ENCODE peak calls at places on chromosomes 2 and 18, in four cellular contexts. W is H1, T is stomach, D is IMR-90. Y is an unnamed sample. For H3K27me3, the result is how much of the 10 kb centered on the place peaks cover.

GRCh38 chr2:20501974-20502373 is 55.1 kb downstream of the RHOB start:
- DNase-seq in W (no peak), T (no peak), D (peak), Y (peak)

GRCh38 chr2:62577994-62578836 is 72.2 kb upstream of the TMEM17 start:
- DNase-seq in W (no peak), T (no peak), D (peak), Y (peak)

GRCh38 chr18:1252936-1253335 is 348.3 kb downstream of the ADCYAP1 start:
- DNase-seq in W (no peak), T (no peak), D (no peak), Y (no peak)

GRCh38 chr2:175004730-175004979 is 526 bp downstream of the CHN1 start:
- DNase-seq in W (no peak), T (no peak), D (no peak), Y (no peak)

GRCh38 chr2:204505946-204506345 is 39.3 kb upstream of the PARD3B start:
- DNase-seq in W (no peak), T (no peak), D (peak), Y (peak)

GRCh38 chr2:62783679-62784078 is 78.2 kb downstream of the EHBP1 start:
- DNase-seq in W (no peak), T (no peak), D (no peak), Y (no peak)

GRCh38 chr2:69969991-69970390 is 8.6 kb upstream of the ASPRV1 start:
- DNase-seq in W (no peak), T (no peak), D (no peak), Y (no peak)

GRCh38 chr2:143528021-143528420 is 398.8 kb downstream of the ARHGAP15 start:
- DNase-seq in W (no peak), T (no peak), D (no peak), Y (no peak)

GRCh38 chr2:237627463-237628321 is at the start of gene LRRFIP1:
- DNase-seq in W (peak), T (peak), D (no peak), Y (no peak)

GRCh38 chr18:48296581-48296980 is 112.6 kb downstream of the ZBTB7C start:
- DNase-seq in W (no peak), T (no peak), D (no peak), Y (no peak)

GRCh38 chr2:133837441-133838090 is 269.3 kb upstream of the NCKAP5 start:
- DNase-seq in W (no peak), T (no peak), D (peak), Y (no peak)

GRCh38 chr18:66523219-66523991 is 80.5 kb downstream of the CDH19 start:
- DNase-seq in W (no peak), T (no peak), D (no peak), Y (no peak)

GRCh38 chr2:140063356-140063755 is 1283.2 kb upstream of the NXPH2 start:
- DNase-seq in W (no peak), T (no peak), D (no peak), Y (no peak)

GRCh38 chr2:190636362-190636761 is 12.5 kb upstream of the NAB1 start:
- DNase-seq in W (no peak), T (no peak), D (peak), Y (no peak)

GRCh38 chr2:61759718-61760117 is 94.1 kb downstream of the FAM161A start:
- DNase-seq in W (no peak), T (no peak), D (peak), Y (peak)

GRCh38 chr2:167844714-167845530 is 402.5 kb downstream of the STK39 start:
- DNase-seq in W (peak), T (no peak), D (no peak), Y (no peak)

GRCh38 chr2:126657636-126658315 is 1.8 kb downstream of the GYPC start:
- DNase-seq in W (peak), T (peak), D (peak), Y (peak)

GRCh38 chr2:43542285-43542933 is 53.4 kb downstream of the THADA start:
- DNase-seq in W (no peak), T (no peak), D (peak), Y (no peak)

GRCh38 chr18:43442571-43442970 is 165.3 kb upstream of the SYT4 start:
- DNase-seq in W (no peak), T (no peak), D (no peak), Y (no peak)

GRCh38 chr2:25305809-25306208 is 35.9 kb downstream of the DNMT3A start:
- DNase-seq in W (no peak), T (no peak), D (no peak), Y (no peak)

GRCh38 chr2:55616509-55617159 is 788 bp downstream of the PPP4R3B start:
- DNase-seq in W (no peak), T (no peak), D (peak), Y (peak)

GRCh38 chr2:207046642-207047213 is 107.4 kb downstream of the CPO start:
- DNase-seq in W (no peak), T (no peak), D (no peak), Y (no peak)

DNA sequence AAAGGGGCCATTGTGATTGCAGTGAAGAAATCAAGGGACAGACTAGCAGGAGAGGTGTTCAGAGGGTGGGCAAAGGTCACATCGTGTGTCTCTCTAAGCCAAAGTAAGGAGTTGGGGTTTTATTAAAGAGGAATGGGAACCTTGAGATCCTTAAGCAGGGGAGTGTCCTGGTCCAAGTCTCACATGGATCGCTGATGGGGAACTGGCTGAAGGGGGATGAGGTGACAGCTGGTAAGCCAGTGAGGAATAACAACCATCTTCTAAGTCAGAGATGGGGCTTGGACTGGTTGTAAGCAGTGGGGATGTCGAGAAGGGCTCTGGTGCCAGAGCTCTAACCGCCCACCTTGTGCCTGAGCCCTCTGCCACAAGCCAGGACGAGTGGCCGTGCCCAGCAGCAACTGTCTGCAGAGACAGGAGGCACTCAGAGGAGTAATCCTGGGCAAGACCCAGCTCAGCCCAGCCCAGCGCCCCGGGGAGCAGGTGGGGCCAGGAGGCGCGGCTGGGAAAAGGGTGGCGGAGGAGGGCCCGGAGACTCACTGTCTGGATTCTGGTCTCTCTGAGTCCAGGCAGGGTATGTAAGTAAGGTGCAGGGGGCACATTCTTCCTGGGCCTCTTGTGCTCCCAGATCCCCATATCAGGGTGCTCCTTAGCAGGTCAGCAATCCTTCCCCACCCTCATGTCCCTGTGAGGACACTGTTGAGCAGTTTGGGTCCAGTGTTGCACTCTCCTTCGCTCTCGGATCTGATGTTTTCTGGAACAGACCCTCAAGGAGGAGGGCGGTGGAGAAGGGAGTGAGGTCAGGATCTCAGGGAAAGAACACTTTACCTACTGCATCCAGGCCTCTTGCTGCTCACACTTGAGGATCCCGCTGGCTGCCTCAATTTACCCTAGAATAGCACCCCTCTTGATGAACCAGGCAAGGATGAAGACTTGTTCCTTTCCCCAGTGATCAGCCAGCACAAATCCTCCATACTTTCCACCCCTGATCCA is 13.8 kb downstream of the WNT10A start:
- DNase-seq in W (no peak), T (no peak), D (no peak), Y (no peak)
- H3K27me3 ChIP-seq in W (half or more), T (half or more), D (half or more), Y (under half)

GRCh38 chr2:240663791-240664190 is 18.9 kb downstream of the AQP12B start:
- DNase-seq in W (no peak), T (no peak), D (no peak), Y (no peak)
- TF ChIP-seq CTCF in W (no peak), T (no peak), D (no peak), Y (no peak)

GRCh38 chr18:9328776-9329175 is 5.8 kb upstream of the TWSG1 start:
- DNase-seq in W (no peak), T (no peak), D (peak), Y (no peak)
- H3K4me3 ChIP-seq in W (no peak), T (no peak), D (no peak), Y (no peak)

DNA sequence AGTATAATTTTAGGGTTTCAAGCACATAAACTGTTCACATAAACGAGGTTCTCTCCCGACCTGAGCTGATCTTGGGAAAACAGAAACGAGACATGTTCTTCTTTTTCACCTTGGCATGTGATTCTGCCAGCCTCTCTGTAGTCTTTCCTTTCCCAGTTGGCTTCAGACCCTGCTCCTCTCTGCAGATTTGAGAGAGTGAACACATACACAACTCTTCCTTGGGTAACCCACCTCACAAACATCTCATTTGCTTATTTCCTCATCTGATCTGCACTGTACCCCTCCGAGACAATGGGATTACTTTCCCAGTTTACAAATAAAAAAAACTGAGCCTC is 46.1 kb downstream of the REEP1 start:
- DNase-seq in W (no peak), T (no peak), D (no peak), Y (no peak)
- H3K27me3 ChIP-seq in W (under half), T (under half), D (under half), Y (under half)

GRCh38 chr2:230601510-230601909 is 111.1 kb upstream of the CAB39 start:
- DNase-seq in W (no peak), T (no peak), D (no peak), Y (no peak)

GRCh38 chr2:230599854-230600253 is 112.8 kb upstream of the CAB39 start:
- DNase-seq in W (no peak), T (no peak), D (no peak), Y (no peak)

GRCh38 chr2:230600285-230600684 is 112.4 kb upstream of the CAB39 start:
- DNase-seq in W (no peak), T (no peak), D (no peak), Y (no peak)

GRCh38 chr2:230600881-230601280 is 111.8 kb upstream of the CAB39 start:
- DNase-seq in W (no peak), T (no peak), D (no peak), Y (no peak)

GRCh38 chr2:230602562-230603230 is 109.9 kb upstream of the CAB39 start:
- DNase-seq in W (no peak), T (no peak), D (no peak), Y (no peak)
- TF ChIP-seq CTCF in W (no peak), T (no peak), D (no peak), Y (no peak)

Y was measured in BJ.